ENCODE peak calls at places on chromosomes 13 and 19, in four cellular contexts. One of them, this sample, is unnamed.

GRCh38 chr13:97600438-97601080 is 166.6 kb downstream of the RAP2A start:
- DNase-seq in fibroblast of mammary gland: peak
- DNase-seq in astrocyte of the cerebellum: peak
- DNase-seq in GM04504: peak
- DNase-seq in this sample: peak

GRCh38 chr19:18768046-18768771 is 22.9 kb downstream of the COMP start:
- DNase-seq in fibroblast of mammary gland: no peak
- DNase-seq in astrocyte of the cerebellum: no peak
- DNase-seq in GM04504: no peak
- DNase-seq in this sample: no peak

GRCh38 chr19:28242317-28242927 is 970.5 kb downstream of the UQCRFS1 start:
- DNase-seq in fibroblast of mammary gland: peak
- DNase-seq in astrocyte of the cerebellum: peak
- DNase-seq in GM04504: peak
- DNase-seq in this sample: no peak

GRCh38 chr19:18967358-18968146 is 26.5 kb upstream of the HOMER3 start:
- DNase-seq in fibroblast of mammary gland: peak
- DNase-seq in astrocyte of the cerebellum: peak
- DNase-seq in GM04504: peak
- DNase-seq in this sample: no peak

GRCh38 chr13:85266331-85266730 is 532.9 kb downstream of the SLITRK6 start:
- DNase-seq in fibroblast of mammary gland: no peak
- DNase-seq in astrocyte of the cerebellum: no peak
- DNase-seq in GM04504: no peak
- DNase-seq in this sample: no peak

GRCh38 chr13:22240716-22241115 is 569.8 kb downstream of the FGF9 start:
- DNase-seq in fibroblast of mammary gland: no peak
- DNase-seq in astrocyte of the cerebellum: no peak
- DNase-seq in GM04504: no peak
- DNase-seq in this sample: no peak

GRCh38 chr19:52648336-52648990 is 10.3 kb upstream of the ZNF83 start:
- DNase-seq in fibroblast of mammary gland: peak
- DNase-seq in astrocyte of the cerebellum: peak
- DNase-seq in GM04504: no peak
- DNase-seq in this sample: no peak

GRCh38 chr13:24146961-24147569 is 13.5 kb upstream of the SPATA13 start:
- DNase-seq in fibroblast of mammary gland: no peak
- DNase-seq in astrocyte of the cerebellum: no peak
- DNase-seq in GM04504: peak
- DNase-seq in this sample: no peak

GRCh38 chr19:16355293-16356043 is 30.8 kb downstream of the KLF2 start:
- DNase-seq in fibroblast of mammary gland: peak
- DNase-seq in astrocyte of the cerebellum: no peak
- DNase-seq in GM04504: no peak
- DNase-seq in this sample: no peak

GRCh38 chr13:74867460-74867859 is 614.5 kb downstream of the TBC1D4 start:
- DNase-seq in fibroblast of mammary gland: peak
- DNase-seq in astrocyte of the cerebellum: no peak
- DNase-seq in GM04504: no peak
- DNase-seq in this sample: no peak

GRCh38 chr13:112145221-112146072 is 78.5 kb downstream of the SOX1 start:
- DNase-seq in fibroblast of mammary gland: no peak
- DNase-seq in astrocyte of the cerebellum: no peak
- DNase-seq in GM04504: no peak
- DNase-seq in this sample: no peak

GRCh38 chr13:29523199-29523931 is 72.1 kb downstream of the SLC7A1 start:
- DNase-seq in fibroblast of mammary gland: peak
- DNase-seq in astrocyte of the cerebellum: no peak
- DNase-seq in GM04504: no peak
- DNase-seq in this sample: no peak

GRCh38 chr13:50529154-50529882 is 314.2 kb downstream of the DLEU7 start:
- DNase-seq in fibroblast of mammary gland: peak
- DNase-seq in astrocyte of the cerebellum: peak
- DNase-seq in GM04504: peak
- DNase-seq in this sample: peak

GRCh38 chr13:110113284-110113764 is 193.6 kb downstream of the COL4A1 start:
- DNase-seq in fibroblast of mammary gland: peak
- DNase-seq in astrocyte of the cerebellum: no peak
- DNase-seq in GM04504: no peak
- DNase-seq in this sample: no peak

GRCh38 chr13:85798999-85799646 is at the start of gene SLITRK6:
- DNase-seq in fibroblast of mammary gland: peak
- DNase-seq in astrocyte of the cerebellum: peak
- DNase-seq in GM04504: peak
- DNase-seq in this sample: peak

GRCh38 chr19:46529622-46530451 is 34.2 kb upstream of the PNMA8B start:
- DNase-seq in fibroblast of mammary gland: peak
- DNase-seq in astrocyte of the cerebellum: peak
- DNase-seq in GM04504: peak
- DNase-seq in this sample: no peak

GRCh38 chr19:50703915-50704548 is 15.6 kb downstream of the SHANK1 start:
- DNase-seq in fibroblast of mammary gland: no peak
- DNase-seq in astrocyte of the cerebellum: no peak
- DNase-seq in GM04504: no peak
- DNase-seq in this sample: no peak

GRCh38 chr13:94192576-94192975 is 286.9 kb downstream of the DCT start:
- DNase-seq in fibroblast of mammary gland: peak
- DNase-seq in astrocyte of the cerebellum: no peak
- DNase-seq in GM04504: no peak
- DNase-seq in this sample: no peak

GRCh38 chr19:50300051-50300450 is 29.1 kb downstream of the KCNC3 start:
- DNase-seq in fibroblast of mammary gland: peak
- DNase-seq in astrocyte of the cerebellum: no peak
- DNase-seq in GM04504: no peak
- DNase-seq in this sample: no peak

GRCh38 chr13:113400621-113401451 is 36.9 kb upstream of the GRTP1 start:
- DNase-seq in fibroblast of mammary gland: no peak
- DNase-seq in astrocyte of the cerebellum: no peak
- DNase-seq in GM04504: no peak
- DNase-seq in this sample: no peak

GRCh38 chr19:488505-489417 is 7.5 kb upstream of the MADCAM1 start:
- DNase-seq in fibroblast of mammary gland: peak
- DNase-seq in astrocyte of the cerebellum: peak
- DNase-seq in GM04504: peak
- DNase-seq in this sample: peak

GRCh38 chr19:37997911-37998344 is 90.9 kb downstream of the SIPA1L3 start:
- DNase-seq in fibroblast of mammary gland: peak
- DNase-seq in astrocyte of the cerebellum: peak
- DNase-seq in GM04504: peak
- DNase-seq in this sample: peak

GRCh38 chr19:47697863-47698609 is 15.2 kb upstream of the EHD2 start:
- DNase-seq in fibroblast of mammary gland: peak
- DNase-seq in astrocyte of the cerebellum: peak
- DNase-seq in GM04504: peak
- DNase-seq in this sample: peak

GRCh38 chr19:48442116-48443035 is 3.4 kb upstream of the GRWD1 start:
- DNase-seq in fibroblast of mammary gland: no peak
- DNase-seq in astrocyte of the cerebellum: no peak
- DNase-seq in GM04504: no peak
- DNase-seq in this sample: no peak

GRCh38 chr13:85535306-85535705 is 263.9 kb downstream of the SLITRK6 start:
- DNase-seq in fibroblast of mammary gland: no peak
- DNase-seq in astrocyte of the cerebellum: no peak
- DNase-seq in GM04504: no peak
- DNase-seq in this sample: no peak

GRCh38 chr13:90793261-90793785 is 554.2 kb upstream of the MIR17HG start:
- DNase-seq in fibroblast of mammary gland: no peak
- DNase-seq in astrocyte of the cerebellum: peak
- DNase-seq in GM04504: no peak
- DNase-seq in this sample: no peak

GRCh38 chr13:37595162-37595561 is 3.4 kb downstream of the POSTN start:
- DNase-seq in fibroblast of mammary gland: peak
- DNase-seq in astrocyte of the cerebellum: peak
- DNase-seq in GM04504: peak
- DNase-seq in this sample: no peak

GRCh38 chr19:9727644-9728043 is 40.9 kb downstream of the ZNF846 start:
- DNase-seq in fibroblast of mammary gland: no peak
- DNase-seq in astrocyte of the cerebellum: no peak
- DNase-seq in GM04504: no peak
- DNase-seq in this sample: no peak

GRCh38 chr19:55603581-55604292 is 1.7 kb upstream of the ZNF865 start:
- DNase-seq in fibroblast of mammary gland: no peak
- DNase-seq in astrocyte of the cerebellum: no peak
- DNase-seq in GM04504: no peak
- DNase-seq in this sample: no peak

This sample was measured in AG04450.